ENCODE peak calls at places on chromosomes 2 and 18, in nine cellular contexts. I is H9, M is HCT116, T is IMR-90, R is neuronal stem cell, G is astrocyte, W is neural progenitor cell, Z is mammary epithelial cell, O is fibroblast of lung. U is an unnamed sample.

GRCh38 chr18:72261562-72261961 is 282.6 kb downstream of the CBLN2 start:
- DNase-seq in G (no peak), R (no peak), Z (no peak), T (no peak), M (no peak), I (no peak), O (no peak), W (no peak), U (no peak)

GRCh38 chr2:239155806-239156480 is 244.9 kb downstream of the HDAC4 start:
- DNase-seq in Z (no peak), M (no peak), R (no peak), W (no peak), G (no peak), I (peak), O (no peak), T (no peak), U (no peak)

GRCh38 chr2:73920577-73921545 is 5.8 kb upstream of the DGUOK start:
- DNase-seq in Z (no peak), M (peak), W (peak), T (peak), G (no peak), R (peak), O (no peak), I (peak), U (peak)

GRCh38 chr2:28247747-28248146 is 144.9 kb upstream of the FOSL2 start:
- DNase-seq in G (no peak), I (no peak), R (no peak), W (no peak), T (no peak), M (no peak), O (no peak), Z (no peak), U (no peak)

GRCh38 chr2:152395132-152396024 is 60.4 kb downstream of the FMNL2 start:
- DNase-seq in G (peak), T (peak), Z (no peak), O (peak), R (no peak), W (no peak), M (no peak), I (no peak), U (peak)

GRCh38 chr2:122748552-122749011 is 993.1 kb downstream of the TSN start:
- DNase-seq in R (no peak), T (no peak), I (peak), M (no peak), G (peak), W (peak), O (peak), Z (peak), U (peak)

GRCh38 chr2:210626849-210627248 is 70.5 kb downstream of the CPS1 start:
- DNase-seq in O (peak), I (no peak), G (peak), T (peak), M (no peak), Z (peak), W (no peak), R (no peak), U (peak)

GRCh38 chr2:118433566-118433965 is 345.3 kb downstream of the INSIG2 start:
- DNase-seq in Z (peak), M (no peak), O (no peak), W (no peak), I (no peak), G (no peak), T (no peak), R (no peak), U (no peak)

GRCh38 chr2:204177977-204178522 is 241.5 kb downstream of the ICOS start:
- DNase-seq in M (peak), Z (peak), O (no peak), G (no peak), R (peak), T (no peak), W (peak), I (peak), U (peak)

GRCh38 chr2:217256261-217256660 is 396.4 kb upstream of the TNP1 start:
- DNase-seq in W (peak), O (peak), R (no peak), M (no peak), Z (no peak), T (peak), I (no peak), G (peak), U (peak)

GRCh38 chr2:98771771-98772521 is 41.0 kb upstream of the MGAT4A start:
- DNase-seq in M (no peak), R (no peak), W (no peak), G (peak), I (no peak), T (no peak), O (peak), Z (no peak), U (no peak)

GRCh38 chr2:12169721-12170120 is 423.3 kb downstream of the LPIN1 start:
- DNase-seq in M (no peak), T (peak), I (no peak), W (peak), G (peak), R (no peak), O (peak), Z (peak), U (peak)

GRCh38 chr2:229780856-229781773 is 66.8 kb upstream of the DNER start:
- DNase-seq in G (peak), R (peak), I (no peak), W (peak), M (peak), Z (peak), T (peak), O (peak), U (peak)

GRCh38 chr2:23563673-23564617 is 179.0 kb downstream of the KLHL29 start:
- DNase-seq in R (no peak), W (peak), G (peak), O (peak), M (no peak), Z (peak), T (peak), I (peak), U (peak)

GRCh38 chr2:9703085-9703641 is 72.4 kb upstream of the YWHAQ start:
- DNase-seq in G (peak), Z (peak), I (no peak), R (no peak), M (peak), T (peak), W (no peak), O (peak), U (peak)

GRCh38 chr2:74845217-74845751 is 11.4 kb downstream of the HK2 start:
- DNase-seq in W (peak), R (no peak), Z (peak), I (peak), O (peak), M (peak), G (peak), T (peak), U (peak)

GRCh38 chr2:239880396-239880795 is 144.7 kb downstream of the NDUFA10 start:
- DNase-seq in R (no peak), M (no peak), O (no peak), T (no peak), Z (no peak), I (peak), W (no peak), G (no peak), U (no peak)

GRCh38 chr2:227205701-227206100 is 41.3 kb downstream of the COL4A3 start:
- DNase-seq in T (no peak), W (peak), M (no peak), O (no peak), Z (no peak), R (no peak), G (no peak), I (no peak), U (no peak)

GRCh38 chr2:186605041-186605440 is 15.2 kb downstream of the ITGAV start:
- DNase-seq in Z (no peak), R (no peak), M (no peak), W (peak), G (no peak), O (no peak), I (no peak), T (no peak), U (no peak)

DNA sequence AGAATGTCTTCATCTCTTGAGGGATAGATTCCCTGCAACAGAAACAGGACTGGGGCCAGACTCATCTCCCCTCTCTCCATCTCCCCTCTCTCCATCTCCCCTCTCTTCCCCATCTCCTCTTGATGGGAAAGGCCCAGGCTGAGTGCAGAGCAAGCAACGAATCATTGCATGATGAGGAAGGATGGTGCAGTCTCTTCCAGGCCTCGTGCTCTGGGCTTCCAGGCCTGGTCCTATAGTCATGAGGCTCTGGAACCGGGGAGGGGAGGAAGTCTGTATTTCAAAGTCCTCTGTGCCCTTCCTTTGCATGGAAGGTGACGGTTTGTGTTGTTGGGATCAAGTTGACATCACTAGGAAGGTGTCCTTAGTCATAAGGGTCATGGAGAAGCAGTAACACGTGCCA is 115.6 kb upstream of the NEDD4L start:
- DNase-seq in Z (no peak), M (no peak), T (no peak), G (no peak), O (no peak), I (no peak), R (no peak), W (no peak), U (no peak)
- H3K27ac ChIP-seq in Z (no peak), M (no peak), T (no peak), G (no peak), O (no peak), I (no peak), R (no peak), W (no peak), U (no peak)

DNA sequence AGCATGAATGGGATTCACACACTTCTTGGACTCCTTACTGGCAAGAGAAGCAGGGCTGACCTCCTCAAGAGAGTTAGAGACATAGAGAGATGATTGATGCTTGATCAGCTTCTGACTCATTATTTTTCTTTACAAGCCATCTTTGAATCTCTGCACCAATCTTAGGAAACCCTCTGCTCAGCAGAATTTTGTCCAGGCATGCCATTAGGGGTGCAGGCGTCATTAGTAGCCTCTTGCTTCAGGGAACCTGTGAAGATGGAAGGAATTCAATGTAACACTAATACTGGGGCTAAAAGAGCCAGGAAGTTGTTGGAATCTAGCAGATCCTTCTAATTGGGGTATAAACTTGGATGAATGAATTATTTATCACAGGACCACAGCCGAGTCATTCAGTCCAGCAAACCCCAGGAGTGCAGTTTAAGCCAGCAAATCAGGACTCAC is 151.8 kb downstream of the MGAT5 start:
- DNase-seq in M (no peak), Z (peak), T (peak), R (no peak), W (no peak), G (peak), O (peak), I (no peak), U (peak)
- H3K9ac ChIP-seq in M (no peak), Z (peak), T (no peak), R (no peak), W (no peak), G (no peak), O (no peak), I (no peak), U (no peak)

GRCh38 chr2:79085382-79085781 is 2.4 kb downstream of the REG1B start:
- DNase-seq in W (no peak), I (no peak), G (no peak), O (no peak), T (no peak), Z (no peak), R (no peak), M (no peak), U (no peak)
- H3K27ac ChIP-seq in W (no peak), I (no peak), G (no peak), O (no peak), T (no peak), Z (no peak), R (no peak), M (no peak), U (no peak)

GRCh38 chr2:70069049-70069448 is 18.2 kb upstream of the PCBP1 start:
- DNase-seq in I (no peak), T (peak), W (no peak), Z (peak), G (peak), O (peak), M (no peak), R (no peak), U (peak)
- H3K9ac ChIP-seq in I (no peak), T (no peak), W (no peak), Z (peak), G (peak), O (no peak), M (no peak), R (no peak), U (no peak)

GRCh38 chr2:127639111-127639474 is 6.9 kb upstream of the GPR17 start:
- DNase-seq in G (no peak), M (no peak), Z (no peak), I (no peak), O (no peak), R (no peak), W (no peak), T (no peak), U (no peak)
- H3K27ac ChIP-seq in G (no peak), M (no peak), Z (no peak), I (no peak), O (no peak), R (no peak), W (no peak), T (no peak), U (no peak)